ENCODE peak calls at places on chromosomes 1 and 21, in nine cellular contexts. E is CD4-positive, alpha-beta memory T cell; U is tibial artery; P is GM23248; V is stomach; C is endodermal cell; G is heart right ventricle; T is cardiac muscle cell; F is thoracic aorta. A is an unnamed sample.

GRCh38 chr1:197285526-197286217 is 17.6 kb downstream of the CRB1 start:
- DNase-seq in C (no peak), F (no peak), T (no peak), P (no peak), U (no peak), V (no peak), G (no peak), E (no peak), A (no peak)

GRCh38 chr1:231040019-231040799 is at the start of gene FAM89A:
- DNase-seq in E (peak; percentile 61), U (peak; percentile 35), V (peak; percentile 74), F (no peak), P (peak; percentile 68), C (peak; percentile 85), G (peak; percentile 67), T (peak; percentile 60), A (peak; percentile 68)

GRCh38 chr1:19758227-19758830 is 41.4 kb downstream of the TMCO4 start:
- DNase-seq in P (peak; percentile 95), G (no peak), C (no peak), T (peak; percentile 72), E (no peak), V (no peak), F (no peak), U (no peak), A (no peak)

GRCh38 chr1:110056776-110057175 is 13.7 kb downstream of the ALX3 start:
- DNase-seq in G (no peak), T (peak; percentile 13), P (peak; percentile 95), C (no peak), E (no peak), U (no peak), F (no peak), V (no peak), A (no peak)

GRCh38 chr1:208165659-208166058 is 78.5 kb downstream of the PLXNA2 start:
- DNase-seq in V (no peak), G (no peak), C (no peak), T (no peak), E (no peak), U (no peak), P (peak; percentile 96), F (no peak), A (no peak)

GRCh38 chr1:9700340-9700739 is 48.8 kb downstream of the PIK3CD start:
- DNase-seq in U (no peak), P (peak; percentile 94), C (no peak), F (no peak), V (no peak), T (peak; percentile 48), E (no peak), G (no peak), A (no peak)

GRCh38 chr1:44819594-44820327 is 11.4 kb downstream of the BTBD19 start:
- DNase-seq in E (peak; percentile 88), P (peak; percentile 93), C (peak; percentile 97), G (peak; percentile 84), V (peak; percentile 79), T (peak; percentile 94), F (no peak), U (peak; percentile 88), A (peak; percentile 79)

GRCh38 chr1:64539808-64540207 is 69.9 kb downstream of the CACHD1 start:
- DNase-seq in T (peak; percentile 87), E (no peak), V (peak; percentile 80), C (no peak), U (peak; percentile 77), P (peak; percentile 58), F (peak; percentile 45), G (peak; percentile 85), A (peak; percentile 69)

GRCh38 chr1:150082494-150082893 is 14.9 kb downstream of the VPS45 start:
- DNase-seq in G (no peak), F (no peak), E (no peak), U (no peak), C (no peak), V (no peak), P (no peak), T (no peak), A (no peak)

GRCh38 chr1:112507896-112508241 is 896 bp upstream of the WNT2B start:
- DNase-seq in F (no peak), U (no peak), C (peak; percentile 83), T (no peak), G (no peak), E (peak; percentile 9), V (no peak), P (peak; percentile 29), A (no peak)

GRCh38 chr1:10680487-10680886 is 116.0 kb downstream of the CASZ1 start:
- DNase-seq in P (no peak), U (no peak), C (no peak), E (no peak), F (no peak), G (no peak), T (no peak), V (peak; percentile 73), A (no peak)

GRCh38 chr1:225449774-225450173 is 21.9 kb upstream of the LBR start:
- DNase-seq in U (no peak), P (no peak), C (peak; percentile 26), G (no peak), E (no peak), F (no peak), V (no peak), T (no peak), A (no peak)

GRCh38 chr1:230858918-230859819 is 9.2 kb downstream of the C1orf198 start:
- DNase-seq in U (no peak), G (peak; percentile 44), E (no peak), T (peak; percentile 48), F (no peak), V (no peak), C (no peak), P (peak; percentile 9), A (no peak)

DNA sequence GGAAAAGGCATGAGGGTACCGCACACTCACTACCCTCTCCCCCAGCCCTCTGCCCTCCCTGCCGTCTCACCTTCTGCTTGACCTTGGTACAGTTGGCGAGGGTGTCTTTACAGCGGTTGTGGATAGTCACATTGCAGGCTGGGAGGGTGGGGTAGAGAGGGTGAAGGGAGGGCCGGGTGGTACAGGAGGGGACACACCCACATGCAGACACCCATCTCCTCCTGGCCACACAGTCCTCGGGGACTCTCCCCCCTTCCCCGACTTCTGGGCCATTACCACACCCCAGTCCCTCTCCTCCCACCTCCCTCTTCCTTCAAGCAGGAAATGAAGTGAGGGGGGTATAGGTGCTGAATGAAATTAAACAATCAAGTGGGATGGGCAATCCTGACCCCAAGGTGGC is 11.6 kb downstream of the ARHGEF2 start:
- DNase-seq in E (no peak), V (no peak), G (no peak), F (no peak), C (no peak), P (no peak), T (no peak), U (no peak), A (no peak)
- H3K36me3 ChIP-seq in E (peaks cover 77% of the 10 kb centered on the region), V (peaks cover 84% of the 10 kb centered on the region), G (peaks cover 77% of the 10 kb centered on the region), F (peaks cover 59% of the 10 kb centered on the region), C (peaks cover 81% of the 10 kb centered on the region), P (peaks cover 50% of the 10 kb centered on the region), T (peaks cover 21% of the 10 kb centered on the region), U (peaks cover 49% of the 10 kb centered on the region), A (peaks cover 64% of the 10 kb centered on the region)

DNA sequence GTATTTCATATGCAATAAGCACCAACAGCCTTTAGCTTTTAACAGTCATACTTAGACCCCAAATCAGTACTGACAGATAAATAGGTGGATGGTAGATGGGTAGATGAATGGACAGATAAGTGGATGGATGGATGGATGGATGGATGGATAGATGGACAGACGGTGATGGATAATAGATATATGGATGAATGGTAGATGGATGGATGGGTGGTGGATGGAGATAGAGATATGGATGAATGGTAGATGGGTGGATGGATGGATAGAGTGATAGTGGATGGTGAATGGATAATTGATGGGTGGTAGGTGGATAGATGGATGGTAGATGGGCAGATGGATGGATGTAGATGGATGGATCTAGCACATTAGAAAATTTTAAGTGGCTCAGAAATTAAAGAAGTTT is 62.5 kb downstream of the TIAM1 start:
- DNase-seq in U (no peak), V (no peak), G (no peak), P (no peak), C (no peak), T (no peak), F (no peak), E (no peak), A (no peak)
- H3K27ac ChIP-seq in U (no peak overlapping the region), V (no peak overlapping the region), G (no peak overlapping the region), P (peak overlapping the region; percentile 65), C (no peak overlapping the region), T (no peak overlapping the region), F (no peak overlapping the region), E (no peak overlapping the region), A (no peak overlapping the region)

DNA sequence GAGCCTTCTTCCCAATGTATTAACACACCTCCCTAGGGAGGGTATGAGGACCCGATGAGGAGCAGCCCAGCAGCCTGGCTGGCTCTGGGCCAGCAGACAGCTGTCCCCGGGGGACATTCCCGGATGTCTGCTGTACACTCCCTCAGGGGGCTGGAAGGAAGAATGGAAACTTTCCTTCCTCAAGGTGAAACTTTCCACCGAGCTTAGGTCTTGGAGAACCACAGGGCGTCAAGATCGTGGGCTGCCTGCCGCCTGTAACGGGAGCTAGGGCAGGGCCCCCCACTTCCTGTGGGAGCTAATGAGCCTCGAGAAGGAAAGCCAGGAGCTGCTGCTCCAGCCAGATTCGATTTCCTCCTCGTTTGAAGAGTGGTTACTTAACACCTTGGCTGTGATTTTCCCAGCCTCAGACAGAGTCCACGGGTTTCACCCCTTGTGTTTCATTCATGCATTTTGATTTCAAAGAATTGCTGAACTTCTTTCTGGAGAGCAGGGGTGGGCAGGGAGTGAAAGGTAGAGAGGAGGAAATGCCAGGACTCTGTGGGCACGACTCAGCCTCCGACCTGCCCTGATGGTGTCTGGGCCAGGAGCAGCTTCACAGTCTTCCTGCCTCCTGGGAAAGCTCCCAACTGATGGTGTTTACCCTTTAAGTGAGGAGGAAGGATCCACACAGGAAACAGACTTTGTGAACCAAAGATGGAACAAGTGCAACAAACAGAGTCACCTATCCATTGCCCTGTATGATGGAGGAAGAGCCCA is 29.7 kb downstream of the UBE2T start:
- DNase-seq in C (no peak), P (no peak), T (peak; percentile 43), G (no peak), E (no peak), U (no peak), F (no peak), V (no peak), A (no peak)
- H3K4me1 ChIP-seq in C (no peaks in the 10 kb centered on the region), P (no peaks in the 10 kb centered on the region), T (no peaks in the 10 kb centered on the region), G (no peaks in the 10 kb centered on the region), E (no peaks in the 10 kb centered on the region), U (peaks cover 8% of the 10 kb centered on the region), F (no peaks in the 10 kb centered on the region), V (no peaks in the 10 kb centered on the region), A (peaks cover 6% of the 10 kb centered on the region)

DNA sequence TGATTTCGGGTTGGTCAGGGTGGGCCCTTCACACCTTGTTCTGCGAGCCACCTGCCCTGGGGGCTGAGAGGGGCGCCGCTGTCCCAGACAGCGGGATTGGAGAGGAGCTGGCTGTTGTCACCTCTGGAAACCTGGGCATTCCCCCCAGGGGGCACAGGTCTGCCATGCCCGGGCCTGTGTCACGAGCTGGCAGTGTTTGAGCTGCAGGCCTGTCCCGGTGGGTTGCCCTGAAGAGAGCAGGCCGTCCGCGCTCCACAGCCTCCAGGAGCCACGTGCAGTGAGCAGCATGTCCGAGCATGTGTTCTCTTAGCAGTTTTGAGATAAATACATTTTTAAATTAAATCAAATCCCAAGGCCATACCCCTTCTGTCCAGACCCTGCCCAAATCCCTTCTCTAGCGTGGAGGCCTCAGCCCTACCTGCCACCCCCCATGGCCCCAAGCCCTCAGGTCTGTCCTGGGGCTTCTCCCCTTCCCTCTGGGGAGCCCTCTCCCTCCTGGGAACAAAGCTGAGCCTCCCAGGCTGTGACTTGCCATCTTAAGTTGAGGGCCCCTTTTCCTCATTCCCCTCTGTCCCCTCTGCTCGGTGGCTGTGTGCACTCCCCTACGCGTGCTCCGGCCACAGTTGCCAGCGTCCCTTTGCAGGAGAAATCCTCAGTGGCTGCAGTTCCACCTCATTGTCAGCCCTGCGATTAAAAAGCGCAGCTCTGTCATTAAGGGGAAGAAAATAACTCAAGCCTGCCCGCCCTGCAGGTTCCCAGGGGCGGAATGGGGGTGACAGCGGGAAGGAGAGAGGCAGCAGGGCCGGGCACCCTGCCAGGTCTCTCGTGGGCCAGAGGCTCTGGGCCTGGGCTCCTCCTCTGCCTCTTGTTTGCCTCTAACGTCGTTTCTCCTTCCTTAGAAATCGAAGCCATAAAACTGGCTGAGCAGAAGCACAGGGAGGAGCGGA is 26.6 kb downstream of the SLX9 start:
- DNase-seq in E (no peak), T (peak; percentile 60), C (no peak), V (no peak), P (no peak), G (no peak), F (no peak), U (no peak), A (peak; percentile 75)
- H3K36me3 ChIP-seq in E (no peaks in the 10 kb centered on the region), T (no peaks in the 10 kb centered on the region), C (peaks cover 48% of the 10 kb centered on the region), V (peaks cover 42% of the 10 kb centered on the region), P (peaks cover 3% of the 10 kb centered on the region), G (peaks cover 15% of the 10 kb centered on the region), F (peaks cover 6% of the 10 kb centered on the region), U (no peaks in the 10 kb centered on the region), A (peaks cover 21% of the 10 kb centered on the region)

A was measured in left ventricle myocardium inferior.